ENCODE peak calls at places on chromosomes 13 and 19, in six cellular contexts. W is naive thymus-derived CD8-positive, alpha-beta T cell; J is tibial nerve; Y is skeletal muscle cell; M is hypothalamus; Q is AG08396. S is an unnamed sample.
A peak's percentile ranks its signal among the peaks of the same experiment; 100 is the strongest.

GRCh38 chr19:33186835-33187540 is 7.1 kb upstream of the LRP3 start:
- DNase-seq in W (no peak), J (no peak), Y (no peak), M (no peak), Q (no peak), S (no peak)

GRCh38 chr19:11164278-11164677 is 8.7 kb upstream of the SPC24 start:
- DNase-seq in W (no peak), J (no peak), Y (no peak), M (no peak), Q (no peak), S (no peak)

GRCh38 chr19:55216461-55217198 is 7.3 kb upstream of the PTPRH start:
- DNase-seq in W (peak; percentile 21), J (peak; percentile 73), Y (peak; percentile 98), M (peak; percentile 74), Q (peak; percentile 95), S (peak; percentile 58)

GRCh38 chr13:33497146-33497845 is 211.7 kb upstream of the STARD13 start:
- DNase-seq in W (no peak), J (no peak), Y (no peak), M (no peak), Q (no peak), S (no peak)

GRCh38 chr19:22622901-22623840 is 11.0 kb upstream of the ZNF492 start:
- DNase-seq in W (no peak), J (no peak), Y (no peak), M (no peak), Q (no peak), S (no peak)

GRCh38 chr13:35225159-35225558 is 251.3 kb downstream of the MAB21L1 start:
- DNase-seq in W (no peak), J (no peak), Y (no peak), M (no peak), Q (no peak), S (no peak)

GRCh38 chr13:76954568-76954967 is 6.3 kb downstream of the ACOD1 start:
- DNase-seq in W (no peak), J (no peak), Y (no peak), M (no peak), Q (no peak), S (no peak)

GRCh38 chr13:24540236-24541126 is 27.9 kb upstream of the PARP4 start:
- DNase-seq in W (no peak), J (no peak), Y (no peak), M (no peak), Q (peak; percentile 13), S (no peak)

GRCh38 chr13:72808917-72809500 is 27.1 kb downstream of the PIBF1 start:
- DNase-seq in W (no peak), J (no peak), Y (no peak), M (no peak), Q (no peak), S (no peak)